ENCODE peak calls at places on chromosomes 2 and 18, in seven cellular contexts. V, R, N, D, X, A and O are unnamed samples.

GRCh38 chr18:35478520-35479435 is 19.0 kb downstream of the INO80C start:
- DNase-seq in R (peak; percentile 56), X (no peak), A (no peak), N (no peak), V (no peak), D (peak; percentile 90), O (no peak)

GRCh38 chr2:45000921-45001628 is 8.2 kb downstream of the SIX2 start:
- DNase-seq in R (no peak), X (no peak), V (no peak), D (no peak), A (no peak), N (no peak), O (no peak)

GRCh38 chr2:71702971-71703898 is 249.9 kb downstream of the DYSF start:
- DNase-seq in D (no peak), A (no peak), R (no peak), V (no peak), N (no peak), X (no peak), O (no peak)

GRCh38 chr18:79348066-79348465 is 47.7 kb upstream of the NFATC1 start:
- DNase-seq in X (no peak), R (no peak), N (no peak), A (no peak), V (no peak), D (no peak), O (no peak)

GRCh38 chr2:130380096-130380934 is 24.5 kb downstream of the PTPN18 start:
- DNase-seq in V (peak; percentile 38), N (no peak), D (no peak), R (peak; percentile 87), A (no peak), X (no peak), O (no peak)

GRCh38 chr2:13537771-13538349 is 821.1 kb downstream of the TRIB2 start:
- DNase-seq in R (no peak), N (no peak), D (no peak), V (no peak), X (no peak), A (no peak), O (no peak)

GRCh38 chr2:231467016-231467545 is 2.8 kb upstream of the NCL start:
- DNase-seq in X (no peak), A (no peak), R (no peak), V (no peak), D (no peak), N (no peak), O (no peak)

GRCh38 chr2:97819769-97820168 is 106.4 kb downstream of the ZAP70 start:
- DNase-seq in A (no peak), V (no peak), D (no peak), R (no peak), N (no peak), X (no peak), O (no peak)

GRCh38 chr2:42961385-42961800 is 169.0 kb upstream of the HAAO start:
- DNase-seq in R (no peak), N (no peak), D (no peak), A (peak; percentile 85), V (peak; percentile 94), X (peak; percentile 52), O (peak; percentile 95)

GRCh38 chr18:44679912-44680270 is 797 bp upstream of the SETBP1 start:
- DNase-seq in R (peak; percentile 6), A (peak; percentile 77), D (peak; percentile 54), N (no peak), V (peak; percentile 85), X (peak; percentile 47), O (peak; percentile 90)

GRCh38 chr18:10481831-10482230 is 27.4 kb downstream of the APCDD1 start:
- DNase-seq in X (no peak), V (no peak), D (no peak), R (no peak), N (no peak), A (peak; percentile 53), O (peak; percentile 85)

GRCh38 chr2:51706220-51706619 is 674.3 kb upstream of the NRXN1 start:
- DNase-seq in A (no peak), D (no peak), N (no peak), V (no peak), R (no peak), X (no peak), O (no peak)

GRCh38 chr2:152046940-152047339 is 51.9 kb downstream of the CACNB4 start:
- DNase-seq in A (no peak), D (no peak), V (no peak), R (no peak), N (no peak), X (no peak), O (no peak)

GRCh38 chr2:240916571-240917008 is 10.5 kb downstream of the CROCC2 start:
- DNase-seq in D (peak; percentile 74), R (no peak), N (no peak), V (peak; percentile 72), A (peak; percentile 76), X (peak; percentile 73), O (no peak)

GRCh38 chr18:36124841-36125240 is 4.3 kb downstream of the SLC39A6 start:
- DNase-seq in D (no peak), R (no peak), X (no peak), A (no peak), N (no peak), V (no peak), O (no peak)

GRCh38 chr2:39621596-39621995 is 44.1 kb upstream of the TMEM178A start:
- DNase-seq in X (no peak), R (no peak), V (no peak), A (no peak), D (no peak), N (no peak), O (no peak)

GRCh38 chr2:241135737-241136136 is 13.5 kb downstream of the PASK start:
- DNase-seq in X (no peak), D (no peak), A (no peak), R (no peak), N (no peak), V (peak; percentile 48), O (no peak)

GRCh38 chr18:57054891-57055290 is 92.0 kb upstream of the BOD1L2 start:
- DNase-seq in N (no peak), X (no peak), A (no peak), V (no peak), D (no peak), R (no peak), O (no peak)

GRCh38 chr2:40220177-40220925 is 231.5 kb downstream of the SLC8A1 start:
- DNase-seq in X (no peak), V (peak; percentile 78), N (no peak), D (no peak), R (no peak), A (peak; percentile 21), O (no peak)

GRCh38 chr2:230872968-230873669 is 8.4 kb downstream of the ITM2C start:
- DNase-seq in R (no peak), X (no peak), A (no peak), V (no peak), D (no peak), N (no peak), O (no peak)

GRCh38 chr18:10441472-10441871 is 13.0 kb upstream of the APCDD1 start:
- DNase-seq in V (no peak), X (no peak), N (no peak), D (no peak), R (no peak), A (no peak), O (no peak)

GRCh38 chr2:7825591-7826312 is 856.1 kb upstream of the ID2 start:
- DNase-seq in X (no peak), V (no peak), D (peak; percentile 80), R (no peak), A (no peak), N (no peak), O (peak; percentile 68)

GRCh38 chr2:178865999-178866398 is 58.8 kb upstream of the TTN start:
- DNase-seq in X (no peak), D (no peak), R (no peak), N (no peak), A (no peak), V (no peak), O (no peak)
- TF ChIP-seq EP300 in X (no peak), D (no peak), R (no peak), N (no peak), A (no peak), V (no peak), O (no peak)

DNA sequence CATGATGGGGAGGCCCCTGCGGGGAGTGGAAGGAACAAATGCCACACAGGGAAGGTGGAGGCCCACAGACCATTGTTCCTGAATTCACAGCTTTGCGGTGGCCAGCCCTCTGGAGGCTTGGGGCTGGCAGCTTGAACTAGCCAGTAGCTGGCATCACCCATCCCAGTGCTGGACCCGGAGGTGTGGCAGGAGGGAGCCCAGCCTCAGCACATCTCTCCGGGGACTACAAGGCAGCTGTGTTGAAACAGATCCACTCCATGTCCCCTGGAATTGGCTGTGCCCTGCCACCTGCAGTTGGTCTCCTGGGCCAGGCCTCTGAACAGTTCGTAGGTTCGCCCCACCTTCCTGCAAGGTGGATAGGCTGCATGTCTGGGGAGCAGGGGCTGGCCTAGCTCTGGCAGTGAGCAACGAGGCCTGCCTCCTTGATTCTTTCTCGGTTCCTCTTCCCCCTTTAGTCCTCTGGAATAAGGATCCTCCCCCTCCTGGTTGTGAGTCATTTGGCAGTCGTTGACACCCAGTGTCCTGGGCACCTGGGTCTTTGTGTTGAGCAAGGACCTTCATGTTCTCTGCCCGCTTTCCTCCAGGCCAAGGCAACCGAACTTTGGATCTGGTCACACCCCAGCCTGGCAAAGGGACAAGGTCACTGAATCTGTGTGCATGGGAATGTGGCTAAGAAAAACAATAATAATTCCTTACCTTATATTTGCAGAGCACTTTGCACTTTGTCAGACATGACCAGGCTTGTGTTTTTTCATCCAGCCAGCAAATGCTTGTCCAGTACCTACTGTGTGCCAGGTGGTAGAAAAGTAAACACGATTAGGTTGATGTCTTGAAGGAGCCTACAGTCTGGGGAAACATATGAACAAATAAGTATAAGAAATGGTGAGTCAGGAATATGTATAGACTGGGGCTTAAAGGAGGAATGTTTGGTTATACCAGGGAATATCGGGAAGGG is 55.0 kb upstream of the MCFD2 start:
- DNase-seq in N (no peak), A (peak; percentile 59), V (peak; percentile 82), D (peak; percentile 90), R (no peak), X (peak; percentile 38), O (no peak)
- TF ChIP-seq EP300 in N (no peak), A (no peak), V (no peak), D (no peak), R (no peak), X (peak; percentile 64), O (no peak)

GRCh38 chr2:120251077-120251476 is 1.6 kb upstream of the RALB start:
- DNase-seq in A (no peak), R (no peak), X (no peak), N (no peak), D (no peak), V (peak; percentile 33), O (no peak)

GRCh38 chr2:120253021-120253882 is 600 bp downstream of the RALB start:
- DNase-seq in V (peak; percentile 94), N (no peak), R (peak; percentile 87), D (peak; percentile 70), A (peak; percentile 80), X (peak; percentile 70), O (peak; percentile 96)

GRCh38 chr2:120251863-120252206 is 817 bp upstream of the RALB start:
- DNase-seq in V (no peak), A (no peak), X (no peak), D (no peak), R (peak; percentile 70), N (no peak), O (no peak)

GRCh38 chr2:120254178-120254577 is 1.5 kb downstream of the RALB start:
- DNase-seq in V (peak; percentile 35), D (no peak), X (no peak), N (no peak), A (no peak), R (no peak), O (no peak)

GRCh38 chr2:120252207-120253020 is at the start of gene RALB:
- DNase-seq in N (peak; percentile 96), A (peak; percentile 100), V (peak; percentile 100), D (peak; percentile 96), R (peak; percentile 99), X (peak; percentile 99), O (peak; percentile 100)
- TF ChIP-seq EP300 in N (no peak), A (no peak), V (no peak), D (no peak), R (no peak), X (peak; percentile 81), O (no peak)

GRCh38 chr2:56082665-56083064 is 101.1 kb upstream of the CCDC85A start:
- DNase-seq in D (no peak), A (no peak), R (no peak), V (no peak), N (no peak), X (no peak), O (no peak)
- TF ChIP-seq EP300 in D (no peak), A (no peak), R (no peak), V (no peak), N (no peak), X (no peak), O (no peak)